ENCODE peak calls at places on chromosomes 4 and X, in six cellular contexts. U, J, E, W, B and M are unnamed samples.

GRCh38 chrX:119826399-119826959 is 26.3 kb downstream of the UPF3B start:
- DNase-seq in E (no peak), B (peak), W (no peak), U (no peak), J (no peak), M (peak)

GRCh38 chr4:8880851-8881250 is 9.2 kb upstream of the HMX1 start:
- DNase-seq in B (no peak), W (no peak), J (no peak), U (no peak), E (no peak), M (no peak)

GRCh38 chr4:42995343-42995944 is 102.9 kb downstream of the GRXCR1 start:
- DNase-seq in B (peak), W (no peak), J (no peak), U (no peak), E (no peak), M (peak)

GRCh38 chr4:80322716-80323115 is 12.8 kb upstream of the CFAP299 start:
- DNase-seq in W (no peak), B (peak), E (no peak), U (no peak), J (no peak), M (peak)

GRCh38 chr4:73599182-73599581 is 21.1 kb downstream of the RASSF6 start:
- DNase-seq in J (peak), E (no peak), U (no peak), B (peak), W (peak), M (peak)

GRCh38 chr4:78634011-78634664 is 82.6 kb downstream of the ANXA3 start:
- DNase-seq in U (peak), J (no peak), E (no peak), W (no peak), B (no peak), M (no peak)

GRCh38 chrX:108396986-108397385 is 41.2 kb downstream of the COL4A6 start:
- DNase-seq in U (no peak), B (no peak), J (no peak), E (no peak), W (no peak), M (no peak)

GRCh38 chrX:51192104-51192503 is 140.5 kb upstream of the NUDT10 start:
- DNase-seq in E (no peak), W (no peak), B (no peak), J (no peak), U (no peak), M (no peak)

GRCh38 chr4:110294165-110294564 is 95.8 kb upstream of the ELOVL6 start:
- DNase-seq in W (no peak), J (no peak), E (no peak), U (no peak), B (peak), M (peak)

GRCh38 chr4:61004651-61005170 is 195.4 kb upstream of the ADGRL3 start:
- DNase-seq in J (no peak), U (no peak), E (no peak), B (no peak), W (no peak), M (no peak)

GRCh38 chrX:41982966-41983365 is 59.6 kb upstream of the CASK start:
- DNase-seq in J (no peak), W (no peak), U (no peak), E (no peak), B (no peak), M (no peak)

GRCh38 chr4:17376205-17376604 is 135.7 kb downstream of the QDPR start:
- DNase-seq in W (no peak), U (no peak), J (no peak), B (no peak), E (no peak), M (no peak)

GRCh38 chr4:118904935-118905334 is 16.3 kb downstream of the SYNPO2 start:
- DNase-seq in E (no peak), W (peak), J (no peak), B (no peak), U (no peak), M (no peak)

GRCh38 chr4:37727635-37728034 is 41.5 kb upstream of the RELL1 start:
- DNase-seq in J (no peak), B (no peak), W (no peak), U (no peak), E (no peak), M (no peak)

GRCh38 chr4:51884055-51884454 is 41.1 kb downstream of the DCUN1D4 start:
- DNase-seq in E (no peak), W (no peak), B (no peak), U (no peak), J (no peak), M (no peak)

GRCh38 chrX:5458300-5458699 is 770.4 kb downstream of the NLGN4X start:
- DNase-seq in B (no peak), J (no peak), U (no peak), E (no peak), W (no peak), M (no peak)

GRCh38 chrX:118240359-118240758 is 105.5 kb upstream of the WDR44 start:
- DNase-seq in B (no peak), W (no peak), E (no peak), J (no peak), U (no peak), M (no peak)

GRCh38 chrX:34826964-34827363 is 115.6 kb upstream of the FAM47B start:
- DNase-seq in B (no peak), E (no peak), U (no peak), J (no peak), W (no peak), M (no peak)

GRCh38 chr4:6199344-6199921 is 916 bp downstream of the JAKMIP1 start:
- DNase-seq in E (no peak), B (no peak), U (no peak), J (no peak), W (no peak), M (no peak)

GRCh38 chr4:125368161-125368560 is 53.4 kb downstream of the FAT4 start:
- DNase-seq in J (no peak), W (no peak), E (no peak), B (peak), U (no peak), M (peak)

GRCh38 chr4:111016416-111016815 is 393.5 kb upstream of the PITX2 start:
- DNase-seq in U (no peak), B (no peak), W (no peak), E (no peak), J (no peak), M (no peak)

GRCh38 chr4:8598391-8599090 is 6.0 kb downstream of the CPZ start:
- DNase-seq in W (no peak), J (no peak), U (no peak), B (no peak), E (no peak), M (no peak)

GRCh38 chrX:4110964-4111363 is 397.5 kb upstream of the PRKX start:
- DNase-seq in J (no peak), B (no peak), W (no peak), U (no peak), E (no peak), M (no peak)

GRCh38 chrX:134671207-134671750 is 13.0 kb upstream of the PLAC1 start:
- DNase-seq in B (peak), U (no peak), W (no peak), E (no peak), J (no peak), M (no peak)

GRCh38 chr4:162116085-162116784 is 47.6 kb downstream of the FSTL5 start:
- DNase-seq in W (no peak), B (no peak), U (no peak), E (no peak), J (no peak), M (no peak)

GRCh38 chr4:82381661-82382284 is 8.0 kb upstream of the HNRNPD start:
- DNase-seq in J (no peak), E (no peak), B (no peak), W (no peak), U (no peak), M (no peak)

GRCh38 chr4:15653864-15654391 is 1.2 kb downstream of the FBXL5 start:
- DNase-seq in E (no peak), W (peak), U (no peak), J (no peak), B (peak), M (peak)

GRCh38 chr4:37383579-37384229 is 139.2 kb downstream of the NWD2 start:
- DNase-seq in U (no peak), E (no peak), W (peak), B (no peak), J (no peak), M (no peak)

GRCh38 chr4:2761035-2761923 is 5.1 kb upstream of the TNIP2 start:
- DNase-seq in B (no peak), J (no peak), E (no peak), U (no peak), W (peak), M (no peak)